ENCODE peak calls at places on chromosome 18, in four cellular contexts. One of them, this sample, is unnamed.

GRCh38 chr18:21115519-21116411 is 4.2 kb upstream of the ROCK1 start:
- DNase-seq in HEK293T: no peak
- DNase-seq in activated CD8-positive, alpha-beta memory T cell treated with anti-CD3 and anti-CD28 coated beads, Interleukin-2, amount 50 U/mL, for 48 hours: no peak
- DNase-seq in HL-60: peak; percentile 57
- DNase-seq in this sample: peak; percentile 44

GRCh38 chr18:51337406-51337805 is 139.9 kb upstream of the MEX3C start:
- DNase-seq in HEK293T: no peak
- DNase-seq in activated CD8-positive, alpha-beta memory T cell treated with anti-CD3 and anti-CD28 coated beads, Interleukin-2, amount 50 U/mL, for 48 hours: no peak
- DNase-seq in HL-60: no peak
- DNase-seq in this sample: no peak

GRCh38 chr18:57299931-57300330 is 52.4 kb upstream of the ST8SIA3 start:
- DNase-seq in HEK293T: no peak
- DNase-seq in activated CD8-positive, alpha-beta memory T cell treated with anti-CD3 and anti-CD28 coated beads, Interleukin-2, amount 50 U/mL, for 48 hours: no peak
- DNase-seq in HL-60: no peak
- DNase-seq in this sample: no peak

GRCh38 chr18:62788891-62789290 is 73.5 kb downstream of the PHLPP1 start:
- DNase-seq in HEK293T: peak; percentile 13
- DNase-seq in activated CD8-positive, alpha-beta memory T cell treated with anti-CD3 and anti-CD28 coated beads, Interleukin-2, amount 50 U/mL, for 48 hours: no peak
- DNase-seq in HL-60: no peak
- DNase-seq in this sample: no peak

GRCh38 chr18:42514522-42514921 is 559.5 kb downstream of the PIK3C3 start:
- DNase-seq in HEK293T: no peak
- DNase-seq in activated CD8-positive, alpha-beta memory T cell treated with anti-CD3 and anti-CD28 coated beads, Interleukin-2, amount 50 U/mL, for 48 hours: no peak
- DNase-seq in HL-60: no peak
- DNase-seq in this sample: no peak

GRCh38 chr18:23253630-23254029 is 118.3 kb downstream of the CABLES1 start:
- DNase-seq in HEK293T: no peak
- DNase-seq in activated CD8-positive, alpha-beta memory T cell treated with anti-CD3 and anti-CD28 coated beads, Interleukin-2, amount 50 U/mL, for 48 hours: no peak
- DNase-seq in HL-60: no peak
- DNase-seq in this sample: no peak

GRCh38 chr18:65938592-65939372 is 188.0 kb downstream of the CDH7 start:
- DNase-seq in HEK293T: peak; percentile 12
- DNase-seq in activated CD8-positive, alpha-beta memory T cell treated with anti-CD3 and anti-CD28 coated beads, Interleukin-2, amount 50 U/mL, for 48 hours: no peak
- DNase-seq in HL-60: peak; percentile 8
- DNase-seq in this sample: peak; percentile 86

GRCh38 chr18:35572644-35573043 is 8.9 kb upstream of the GALNT1 start:
- DNase-seq in HEK293T: no peak
- DNase-seq in activated CD8-positive, alpha-beta memory T cell treated with anti-CD3 and anti-CD28 coated beads, Interleukin-2, amount 50 U/mL, for 48 hours: no peak
- DNase-seq in HL-60: no peak
- DNase-seq in this sample: peak; percentile 31

GRCh38 chr18:58567453-58568196 is 61.3 kb downstream of the ALPK2 start:
- DNase-seq in HEK293T: no peak
- DNase-seq in activated CD8-positive, alpha-beta memory T cell treated with anti-CD3 and anti-CD28 coated beads, Interleukin-2, amount 50 U/mL, for 48 hours: no peak
- DNase-seq in HL-60: no peak
- DNase-seq in this sample: no peak

GRCh38 chr18:75065251-75066000 is 143.5 kb downstream of the PTGR3 start:
- DNase-seq in HEK293T: no peak
- DNase-seq in activated CD8-positive, alpha-beta memory T cell treated with anti-CD3 and anti-CD28 coated beads, Interleukin-2, amount 50 U/mL, for 48 hours: no peak
- DNase-seq in HL-60: no peak
- DNase-seq in this sample: no peak

GRCh38 chr18:35754464-35754863 is 172.9 kb downstream of the GALNT1 start:
- DNase-seq in HEK293T: no peak
- DNase-seq in activated CD8-positive, alpha-beta memory T cell treated with anti-CD3 and anti-CD28 coated beads, Interleukin-2, amount 50 U/mL, for 48 hours: no peak
- DNase-seq in HL-60: no peak
- DNase-seq in this sample: no peak

GRCh38 chr18:55301196-55301540 is 286.8 kb downstream of the TCF4 start:
- DNase-seq in HEK293T: no peak
- DNase-seq in activated CD8-positive, alpha-beta memory T cell treated with anti-CD3 and anti-CD28 coated beads, Interleukin-2, amount 50 U/mL, for 48 hours: no peak
- DNase-seq in HL-60: no peak
- DNase-seq in this sample: no peak

GRCh38 chr18:23268641-23269040 is 133.4 kb downstream of the CABLES1 start:
- DNase-seq in HEK293T: no peak
- DNase-seq in activated CD8-positive, alpha-beta memory T cell treated with anti-CD3 and anti-CD28 coated beads, Interleukin-2, amount 50 U/mL, for 48 hours: no peak
- DNase-seq in HL-60: no peak
- DNase-seq in this sample: no peak

GRCh38 chr18:77131652-77132368 is 773 bp downstream of the MBP start:
- DNase-seq in HEK293T: peak; percentile 9
- DNase-seq in activated CD8-positive, alpha-beta memory T cell treated with anti-CD3 and anti-CD28 coated beads, Interleukin-2, amount 50 U/mL, for 48 hours: peak; percentile 78
- DNase-seq in HL-60: no peak
- DNase-seq in this sample: peak; percentile 64

GRCh38 chr18:26574958-26575864 is 26.9 kb upstream of the KCTD1 start:
- DNase-seq in HEK293T: peak; percentile 50
- DNase-seq in activated CD8-positive, alpha-beta memory T cell treated with anti-CD3 and anti-CD28 coated beads, Interleukin-2, amount 50 U/mL, for 48 hours: peak; percentile 47
- DNase-seq in HL-60: no peak
- DNase-seq in this sample: peak; percentile 23

GRCh38 chr18:48033770-48034650 is 103.6 kb upstream of the SMAD2 start:
- DNase-seq in HEK293T: no peak
- DNase-seq in activated CD8-positive, alpha-beta memory T cell treated with anti-CD3 and anti-CD28 coated beads, Interleukin-2, amount 50 U/mL, for 48 hours: no peak
- DNase-seq in HL-60: no peak
- DNase-seq in this sample: no peak

GRCh38 chr18:55504808-55505207 is 83.2 kb downstream of the TCF4 start:
- DNase-seq in HEK293T: no peak
- DNase-seq in activated CD8-positive, alpha-beta memory T cell treated with anti-CD3 and anti-CD28 coated beads, Interleukin-2, amount 50 U/mL, for 48 hours: no peak
- DNase-seq in HL-60: no peak
- DNase-seq in this sample: no peak

GRCh38 chr18:59345556-59345955 is 13.5 kb downstream of the LMAN1 start:
- DNase-seq in HEK293T: no peak
- DNase-seq in activated CD8-positive, alpha-beta memory T cell treated with anti-CD3 and anti-CD28 coated beads, Interleukin-2, amount 50 U/mL, for 48 hours: no peak
- DNase-seq in HL-60: no peak
- DNase-seq in this sample: no peak

GRCh38 chr18:23627325-23627724 is 35.4 kb downstream of the ANKRD29 start:
- DNase-seq in HEK293T: no peak
- DNase-seq in activated CD8-positive, alpha-beta memory T cell treated with anti-CD3 and anti-CD28 coated beads, Interleukin-2, amount 50 U/mL, for 48 hours: no peak
- DNase-seq in HL-60: no peak
- DNase-seq in this sample: no peak

GRCh38 chr18:74804677-74805076 is 207.0 kb downstream of the ZNF407 start:
- DNase-seq in HEK293T: no peak
- DNase-seq in activated CD8-positive, alpha-beta memory T cell treated with anti-CD3 and anti-CD28 coated beads, Interleukin-2, amount 50 U/mL, for 48 hours: no peak
- DNase-seq in HL-60: no peak
- DNase-seq in this sample: no peak

GRCh38 chr18:2681993-2682603 is 26.6 kb downstream of the SMCHD1 start:
- DNase-seq in HEK293T: no peak
- DNase-seq in activated CD8-positive, alpha-beta memory T cell treated with anti-CD3 and anti-CD28 coated beads, Interleukin-2, amount 50 U/mL, for 48 hours: no peak
- DNase-seq in HL-60: no peak
- DNase-seq in this sample: no peak

GRCh38 chr18:2985628-2986027 is 27.3 kb downstream of the LPIN2 start:
- DNase-seq in HEK293T: peak; percentile 9
- DNase-seq in activated CD8-positive, alpha-beta memory T cell treated with anti-CD3 and anti-CD28 coated beads, Interleukin-2, amount 50 U/mL, for 48 hours: no peak
- DNase-seq in HL-60: no peak
- DNase-seq in this sample: peak; percentile 41

GRCh38 chr18:12307871-12308385 is at the start of gene TUBB6:
- DNase-seq in HEK293T: peak; percentile 72
- DNase-seq in activated CD8-positive, alpha-beta memory T cell treated with anti-CD3 and anti-CD28 coated beads, Interleukin-2, amount 50 U/mL, for 48 hours: peak; percentile 67
- DNase-seq in HL-60: no peak
- DNase-seq in this sample: peak; percentile 32

GRCh38 chr18:78899241-78899640 is 80.4 kb upstream of the SALL3 start:
- DNase-seq in HEK293T: no peak
- DNase-seq in activated CD8-positive, alpha-beta memory T cell treated with anti-CD3 and anti-CD28 coated beads, Interleukin-2, amount 50 U/mL, for 48 hours: no peak
- DNase-seq in HL-60: no peak
- DNase-seq in this sample: no peak

GRCh38 chr18:55141318-55141717 is 182.1 kb upstream of the CCDC68 start:
- DNase-seq in HEK293T: no peak
- DNase-seq in activated CD8-positive, alpha-beta memory T cell treated with anti-CD3 and anti-CD28 coated beads, Interleukin-2, amount 50 U/mL, for 48 hours: no peak
- DNase-seq in HL-60: no peak
- DNase-seq in this sample: no peak

GRCh38 chr18:32438173-32438572 is 32.5 kb downstream of the GAREM1 start:
- DNase-seq in HEK293T: no peak
- DNase-seq in activated CD8-positive, alpha-beta memory T cell treated with anti-CD3 and anti-CD28 coated beads, Interleukin-2, amount 50 U/mL, for 48 hours: no peak
- DNase-seq in HL-60: no peak
- DNase-seq in this sample: no peak

GRCh38 chr18:48636436-48636835 is 97.6 kb downstream of the CTIF start:
- DNase-seq in HEK293T: no peak
- DNase-seq in activated CD8-positive, alpha-beta memory T cell treated with anti-CD3 and anti-CD28 coated beads, Interleukin-2, amount 50 U/mL, for 48 hours: no peak
- DNase-seq in HL-60: no peak
- DNase-seq in this sample: no peak

GRCh38 chr18:31943895-31944816 is 1.2 kb upstream of the TRAPPC8 start:
- DNase-seq in HEK293T: no peak
- DNase-seq in activated CD8-positive, alpha-beta memory T cell treated with anti-CD3 and anti-CD28 coated beads, Interleukin-2, amount 50 U/mL, for 48 hours: no peak
- DNase-seq in HL-60: no peak
- DNase-seq in this sample: no peak

GRCh38 chr18:63994783-63995399 is 25.0 kb downstream of the SERPINB8 start:
- DNase-seq in HEK293T: peak; percentile 48
- DNase-seq in activated CD8-positive, alpha-beta memory T cell treated with anti-CD3 and anti-CD28 coated beads, Interleukin-2, amount 50 U/mL, for 48 hours: peak; percentile 78
- DNase-seq in HL-60: no peak
- DNase-seq in this sample: peak; percentile 71

GRCh38 chr18:76402026-76402990 is 92.7 kb downstream of the ZNF516 start:
- DNase-seq in HEK293T: no peak
- DNase-seq in activated CD8-positive, alpha-beta memory T cell treated with anti-CD3 and anti-CD28 coated beads, Interleukin-2, amount 50 U/mL, for 48 hours: peak; percentile 43
- DNase-seq in HL-60: peak; percentile 91
- DNase-seq in this sample: no peak